ENCODE peak calls at places on chromosomes 5 and 9, in four cellular contexts. P, J, S and V are unnamed samples.
A peak's percentile ranks its signal among the peaks of the same experiment; 100 is the strongest.

GRCh38 chr5:161925960-161926359 is 78.0 kb downstream of the GABRA1 start:
- DNase-seq in P (no peak), J (no peak), S (no peak), V (no peak)

GRCh38 chr9:98860871-98861293 is 53.4 kb downstream of the GALNT12 start:
- DNase-seq in P (peak; percentile 57), J (peak; percentile 24), S (peak; percentile 46), V (peak; percentile 58)

GRCh38 chr5:9653811-9654210 is 23.7 kb upstream of the TAS2R1 start:
- DNase-seq in P (peak; percentile 78), S (no peak), J (no peak), V (peak; percentile 85)

GRCh38 chr9:99720455-99721050 is 101.1 kb upstream of the NR4A3 start:
- DNase-seq in J (no peak), P (no peak), S (no peak), V (no peak)

GRCh38 chr9:98235126-98235525 is 20.3 kb downstream of the TBC1D2 start:
- DNase-seq in S (no peak), P (no peak), J (no peak), V (no peak)

GRCh38 chr5:93164690-93165089 is 416.3 kb downstream of the NR2F1-AS1 start:
- DNase-seq in P (no peak), S (no peak), J (peak; percentile 80), V (no peak)

GRCh38 chr5:15690611-15691010 is 190.6 kb downstream of the FBXL7 start:
- DNase-seq in J (no peak), P (no peak), S (no peak), V (no peak)

GRCh38 chr5:2201011-2201410 is 318.3 kb upstream of the IRX4 start:
- DNase-seq in J (no peak), P (no peak), S (peak; percentile 22), V (no peak)

GRCh38 chr9:80867731-80868130 is 821.6 kb downstream of the TLE1 start:
- DNase-seq in S (no peak), J (no peak), P (no peak), V (no peak)

GRCh38 chr9:107630141-107630540 is 140.6 kb upstream of the KLF4 start:
- DNase-seq in P (no peak), J (no peak), S (no peak), V (no peak)

GRCh38 chr9:110891760-110892159 is 146.5 kb downstream of the LPAR1 start:
- DNase-seq in J (no peak), P (no peak), S (no peak), V (no peak)

GRCh38 chr5:117859161-117859560 is 1129.2 kb downstream of the DTWD2 start:
- DNase-seq in P (no peak), J (no peak), S (no peak), V (no peak)

GRCh38 chr5:132762246-132763000 is 14.6 kb downstream of the SEPTIN8 start:
- DNase-seq in S (peak; percentile 14), P (no peak), J (no peak), V (peak; percentile 41)

GRCh38 chr5:39631948-39632347 is 207.2 kb upstream of the DAB2 start:
- DNase-seq in S (no peak), J (no peak), P (no peak), V (no peak)

GRCh38 chr9:71897573-71897972 is 13.4 kb downstream of the ABHD17B start:
- DNase-seq in P (no peak), J (peak; percentile 15), S (no peak), V (no peak)

GRCh38 chr5:150302301-150303069 is at the start of gene ARSI:
- DNase-seq in J (no peak), P (peak; percentile 52), S (no peak), V (no peak)

GRCh38 chr5:5080790-5081189 is 59.3 kb upstream of the ADAMTS16 start:
- DNase-seq in S (no peak), P (no peak), J (no peak), V (no peak)

GRCh38 chr9:72509635-72510034 is 11.8 kb upstream of the TMC1 start:
- DNase-seq in J (peak; percentile 40), P (no peak), S (no peak), V (no peak)

GRCh38 chr5:41427505-41427904 is 82.9 kb downstream of the PLCXD3 start:
- DNase-seq in S (no peak), P (no peak), J (no peak), V (no peak)

GRCh38 chr5:132411382-132411925 is 41.9 kb downstream of the SLC22A5 start:
- DNase-seq in P (no peak), J (no peak), S (peak; percentile 78), V (no peak)

GRCh38 chr9:121780641-121781040 is 129.2 kb downstream of the DAB2IP start:
- DNase-seq in J (no peak), P (no peak), S (no peak), V (no peak)

GRCh38 chr5:50559955-50560354 is 106.5 kb upstream of the PARP8 start:
- DNase-seq in S (no peak), P (no peak), J (no peak), V (no peak)
- H3K4me3 ChIP-seq in S (no peak overlapping the region), P (no peak overlapping the region), J (no peak overlapping the region), V (no peak overlapping the region)

DNA sequence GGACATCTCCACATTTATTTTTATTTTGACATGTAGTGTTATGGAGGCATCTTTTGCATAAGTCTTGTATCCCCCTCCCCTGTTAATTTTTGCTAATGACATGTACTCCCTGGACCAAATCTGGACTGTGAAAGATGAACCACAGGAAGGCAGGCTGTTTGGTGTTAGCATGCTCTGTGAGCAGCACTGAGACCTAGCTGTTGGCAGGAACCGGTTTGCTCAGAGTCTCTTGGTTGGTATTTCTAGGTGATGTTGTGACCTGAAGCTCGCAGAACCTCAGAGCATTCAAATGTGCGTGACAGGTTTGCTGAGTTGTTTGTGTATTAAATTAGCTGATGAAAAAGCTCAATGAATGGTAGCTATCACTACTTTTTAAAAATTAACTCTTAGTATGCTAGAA is 53.6 kb upstream of the PHF2 start:
- DNase-seq in J (no peak), S (no peak), P (peak; percentile 22), V (no peak)
- H3K36me3 ChIP-seq in J (peaks cover 6% of the 10 kb centered on the region), S (no peaks in the 10 kb centered on the region), P (peaks cover 7% of the 10 kb centered on the region), V (peaks cover 18% of the 10 kb centered on the region)

GRCh38 chr5:180590543-180591248 is 603 bp downstream of the SCGB3A1 start:
- DNase-seq in S (no peak), J (no peak), P (no peak), V (no peak)
- H3K4me3 ChIP-seq in S (peak overlapping the region; percentile 19), J (peak overlapping the region; percentile 2), P (peak overlapping the region; percentile 27), V (no peak overlapping the region)

GRCh38 chr5:75380099-75380498 is 43.1 kb downstream of the HMGCR start:
- DNase-seq in J (no peak), P (no peak), S (no peak), V (no peak)
- H3K36me3 ChIP-seq in J (peaks cover 5% of the 10 kb centered on the region), P (peaks cover 47% of the 10 kb centered on the region), S (no peaks in the 10 kb centered on the region), V (peaks cover 56% of the 10 kb centered on the region)

DNA sequence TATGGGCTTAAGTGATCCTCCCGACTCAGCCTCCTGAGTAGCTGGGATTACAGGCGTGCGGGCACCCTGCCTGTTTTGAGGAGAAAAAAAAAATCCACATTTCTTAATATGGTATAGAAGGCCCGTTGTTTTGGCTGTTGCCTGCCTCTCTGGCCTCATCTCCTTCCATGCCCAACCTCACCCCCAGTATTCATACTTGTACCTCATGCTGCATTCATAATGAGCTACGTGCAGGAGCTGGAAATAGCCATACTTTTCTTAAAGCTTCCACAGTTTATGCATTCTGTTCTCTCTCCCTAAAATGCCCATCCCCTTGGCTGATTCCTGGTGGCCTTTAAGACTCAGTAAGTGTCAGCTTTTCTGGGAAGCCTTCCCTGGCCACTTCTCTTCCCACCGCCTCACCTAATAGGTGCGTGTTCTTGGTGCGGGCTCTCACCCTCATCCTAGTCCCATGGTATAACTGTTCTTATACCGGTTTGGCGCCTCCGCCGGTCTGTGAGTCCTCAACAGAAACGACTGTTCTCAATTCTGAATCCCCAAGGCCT is 2.1 kb upstream of the TPM2 start:
- DNase-seq in S (no peak), P (peak; percentile 40), J (no peak), V (no peak)
- H3K4me3 ChIP-seq in S (no peak overlapping the region), P (no peak overlapping the region), J (no peak overlapping the region), V (no peak overlapping the region)